ENCODE peak calls at places on chromosomes 11 and 22, in nine cellular contexts. Q is mesenchymal stem cell; F is Peyer's patch; C is pancreas; D is mammary epithelial cell; O is uterus; Y is hepatocyte; M is naive thymus-derived CD4-positive, alpha-beta T cell; S is fibroblast of pulmonary artery. W is an unnamed sample.

GRCh38 chr22:40728731-40729189 is 49.5 kb downstream of the MCHR1 start:
- DNase-seq in Q (peak; percentile 86), F (peak; percentile 56), C (no peak), D (peak; percentile 68), O (no peak), Y (peak; percentile 68), M (peak; percentile 83), S (peak; percentile 36), W (no peak)

GRCh38 chr11:33292306-33292705 is 35.1 kb downstream of the HIPK3 start:
- DNase-seq in Q (no peak), F (no peak), C (no peak), D (no peak), O (no peak), Y (no peak), M (no peak), S (no peak), W (no peak)

GRCh38 chr22:24947383-24947782 is 889 bp upstream of the LHFPL7 start:
- DNase-seq in Q (no peak), F (no peak), C (no peak), D (no peak), O (no peak), Y (no peak), M (no peak), S (no peak), W (no peak)

GRCh38 chr11:119153049-119153818 is 4.4 kb downstream of the ABCG4 start:
- DNase-seq in Q (no peak), F (no peak), C (no peak), D (no peak), O (no peak), Y (no peak), M (no peak), S (no peak), W (no peak)

GRCh38 chr22:17191163-17191562 is 28.1 kb downstream of the ADA2 start:
- DNase-seq in Q (peak; percentile 57), F (no peak), C (no peak), D (peak; percentile 6), O (no peak), Y (no peak), M (no peak), S (no peak), W (no peak)

GRCh38 chr11:116641561-116642045 is 131.2 kb downstream of the BUD13 start:
- DNase-seq in Q (no peak), F (no peak), C (peak; percentile 82), D (peak; percentile 14), O (no peak), Y (peak; percentile 74), M (no peak), S (peak; percentile 31), W (no peak)

GRCh38 chr11:67667490-67668190 is 6.8 kb downstream of the ALDH3B2 start:
- DNase-seq in Q (no peak), F (peak; percentile 41), C (peak; percentile 64), D (no peak), O (no peak), Y (no peak), M (no peak), S (no peak), W (no peak)

GRCh38 chr11:2929511-2929879 is 275 bp upstream of the PHLDA2 start:
- DNase-seq in Q (peak; percentile 89), F (no peak), C (peak; percentile 82), D (peak; percentile 87), O (no peak), Y (peak; percentile 87), M (no peak), S (peak; percentile 66), W (no peak)

GRCh38 chr11:121563003-121563402 is 110.2 kb upstream of the SORL1-AS1 start:
- DNase-seq in Q (no peak), F (no peak), C (no peak), D (no peak), O (no peak), Y (no peak), M (no peak), S (no peak), W (no peak)

GRCh38 chr11:94737171-94737611 is 31.0 kb upstream of the AMOTL1 start:
- DNase-seq in Q (peak; percentile 67), F (no peak), C (no peak), D (no peak), O (no peak), Y (no peak), M (no peak), S (peak; percentile 8), W (no peak)

GRCh38 chr11:36296925-36297604 is 977 bp downstream of the PRR5L start:
- DNase-seq in Q (peak; percentile 47), F (no peak), C (no peak), D (no peak), O (no peak), Y (no peak), M (no peak), S (peak; percentile 97), W (peak; percentile 79)

GRCh38 chr11:131908316-131908715 is 537.9 kb downstream of the NTM start:
- DNase-seq in Q (no peak), F (no peak), C (no peak), D (no peak), O (no peak), Y (no peak), M (no peak), S (no peak), W (no peak)

GRCh38 chr11:122334546-122335375 is 218.7 kb upstream of the BLID start:
- DNase-seq in Q (no peak), F (no peak), C (no peak), D (no peak), O (no peak), Y (no peak), M (no peak), S (no peak), W (no peak)

GRCh38 chr22:49215840-49216239 is 611.8 kb downstream of the BRD1 start:
- DNase-seq in Q (no peak), F (peak; percentile 6), C (peak; percentile 3), D (no peak), O (no peak), Y (no peak), M (no peak), S (no peak), W (no peak)

GRCh38 chr11:102452461-102453285 is at the start of gene TMEM123:
- DNase-seq in Q (peak; percentile 75), F (peak; percentile 87), C (peak; percentile 78), D (peak; percentile 67), O (peak; percentile 84), Y (peak; percentile 87), M (peak; percentile 90), S (peak; percentile 57), W (no peak)

GRCh38 chr22:36795633-36796032 is 19.7 kb upstream of the IFT27 start:
- DNase-seq in Q (no peak), F (no peak), C (no peak), D (no peak), O (no peak), Y (no peak), M (no peak), S (no peak), W (no peak)

GRCh38 chr11:46122955-46123354 is 1.7 kb upstream of the PHF21A start:
- DNase-seq in Q (peak; percentile 64), F (no peak), C (no peak), D (peak; percentile 19), O (no peak), Y (peak; percentile 40), M (no peak), S (peak; percentile 46), W (no peak)

GRCh38 chr11:70067591-70068341 is 10.4 kb upstream of the ANO1 start:
- DNase-seq in Q (no peak), F (no peak), C (no peak), D (peak; percentile 60), O (no peak), Y (peak; percentile 45), M (no peak), S (no peak), W (no peak)

GRCh38 chr11:35822815-35823495 is 120.9 kb upstream of the LDLRAD3 start:
- DNase-seq in Q (no peak), F (no peak), C (no peak), D (no peak), O (no peak), Y (no peak), M (no peak), S (peak; percentile 15), W (no peak)

GRCh38 chr11:103928040-103928555 is 108.3 kb upstream of the DDI1 start:
- DNase-seq in Q (no peak), F (no peak), C (no peak), D (no peak), O (no peak), Y (no peak), M (no peak), S (no peak), W (no peak)

GRCh38 chr11:103924166-103925013 is 112.0 kb upstream of the DDI1 start:
- DNase-seq in Q (no peak), F (no peak), C (no peak), D (no peak), O (no peak), Y (no peak), M (no peak), S (no peak), W (no peak)

GRCh38 chr11:103927535-103927934 is 108.9 kb upstream of the DDI1 start:
- DNase-seq in Q (no peak), F (no peak), C (no peak), D (peak; percentile 15), O (no peak), Y (no peak), M (no peak), S (peak; percentile 56), W (no peak)

GRCh38 chr11:103926990-103927389 is 109.5 kb upstream of the DDI1 start:
- DNase-seq in Q (no peak), F (no peak), C (no peak), D (no peak), O (no peak), Y (no peak), M (no peak), S (no peak), W (no peak)

GRCh38 chr11:103929168-103929903 is 107.1 kb upstream of the DDI1 start:
- DNase-seq in Q (no peak), F (no peak), C (no peak), D (no peak), O (no peak), Y (no peak), M (no peak), S (no peak), W (no peak)
- H3K4me3 ChIP-seq in Q (no peak overlapping the region), F (no peak overlapping the region), C (no peak overlapping the region), D (no peak overlapping the region), O (no peak overlapping the region), Y (no peak overlapping the region), M (no peak overlapping the region), S (no peak overlapping the region), W (no peak overlapping the region)

GRCh38 chr22:29152381-29153138 is 53.1 kb upstream of the EMID1 start:
- DNase-seq in Q (peak; percentile 11), F (no peak), C (no peak), D (no peak), O (no peak), Y (no peak), M (no peak), S (peak; percentile 26), W (no peak)
- H3K4me3 ChIP-seq in Q (no peak overlapping the region), F (no peak overlapping the region), C (no peak overlapping the region), D (no peak overlapping the region), O (no peak overlapping the region), Y (no peak overlapping the region), M (no peak overlapping the region), S (no peak overlapping the region), W (no peak overlapping the region)

GRCh38 chr11:128709402-128709801 is 15.5 kb downstream of the FLI1 start:
- DNase-seq in Q (peak; percentile 88), F (no peak), C (no peak), D (peak; percentile 88), O (peak; percentile 44), Y (no peak), M (no peak), S (peak; percentile 100), W (peak; percentile 88)
- H3K4me3 ChIP-seq in Q (no peak overlapping the region), F (no peak overlapping the region), C (no peak overlapping the region), D (no peak overlapping the region), O (no peak overlapping the region), Y (no peak overlapping the region), M (no peak overlapping the region), S (no peak overlapping the region), W (no peak overlapping the region)

GRCh38 chr11:6319001-6319878 is 1.1 kb downstream of the CAVIN3 start:
- DNase-seq in Q (no peak), F (no peak), C (peak; percentile 79), D (peak; percentile 36), O (peak; percentile 66), Y (peak; percentile 47), M (no peak), S (peak; percentile 52), W (peak; percentile 63)
- H3K4me3 ChIP-seq in Q (peak overlapping the region; percentile 89), F (peak overlapping the region; percentile 59), C (peak overlapping the region; percentile 54), D (peak overlapping the region; percentile 74), O (peak overlapping the region; percentile 53), Y (peak overlapping the region; percentile 27), M (no peak overlapping the region), S (peak overlapping the region; percentile 72), W (peak overlapping the region; percentile 75)